ENCODE peak calls at places on chromosomes 13 and 19, in eight cellular contexts. K, X, O, M, Z, L, A and U are unnamed samples. For H3K4me1 and H3K27me3, the result is how much of the 10 kb centered on the place peaks cover.

GRCh38 chr19:51364200-51365106 is 1.7 kb downstream of the ETFB start:
- DNase-seq in K (no peak), X (no peak), O (no peak), M (no peak), Z (no peak), L (no peak), A (no peak), U (no peak)

GRCh38 chr19:54207908-54208783 is 7.5 kb downstream of the RPS9 start:
- DNase-seq in K (peak), X (peak), O (peak), M (peak), Z (no peak), L (no peak), A (no peak), U (no peak)

GRCh38 chr13:109333893-109334651 is 452.3 kb downstream of the IRS2 start:
- DNase-seq in K (no peak), X (no peak), O (no peak), M (no peak), Z (no peak), L (no peak), A (no peak), U (no peak)

GRCh38 chr13:80132741-80133601 is 208.0 kb downstream of the SPRY2 start:
- DNase-seq in K (peak), X (peak), O (peak), M (peak), Z (no peak), L (no peak), A (peak), U (peak)

GRCh38 chr19:10356431-10356830 is 17.0 kb upstream of the ICAM3 start:
- DNase-seq in K (no peak), X (no peak), O (no peak), M (no peak), Z (no peak), L (no peak), A (no peak), U (no peak)

GRCh38 chr13:38463047-38463446 is 113.4 kb downstream of the UFM1 start:
- DNase-seq in K (no peak), X (no peak), O (no peak), M (no peak), Z (no peak), L (no peak), A (no peak), U (no peak)

GRCh38 chr13:33227927-33228644 is 57.5 kb downstream of the STARD13 start:
- DNase-seq in K (no peak), X (no peak), O (no peak), M (no peak), Z (no peak), L (no peak), A (no peak), U (no peak)

GRCh38 chr13:114107686-114108081 is 24.7 kb downstream of the RASA3 start:
- DNase-seq in K (no peak), X (peak), O (peak), M (peak), Z (no peak), L (peak), A (no peak), U (peak)

GRCh38 chr19:46689358-46689757 is 27.6 kb downstream of the PRKD2 start:
- DNase-seq in K (no peak), X (no peak), O (no peak), M (no peak), Z (no peak), L (no peak), A (no peak), U (no peak)

GRCh38 chr13:85772379-85772778 is 26.8 kb downstream of the SLITRK6 start:
- DNase-seq in K (no peak), X (no peak), O (peak), M (no peak), Z (no peak), L (no peak), A (no peak), U (no peak)

GRCh38 chr13:50208826-50209335 is 193.6 kb downstream of the KCNRG start:
- DNase-seq in K (no peak), X (peak), O (peak), M (peak), Z (no peak), L (peak), A (peak), U (peak)

GRCh38 chr13:46687810-46688209 is 109.2 kb downstream of the ESD start:
- DNase-seq in K (peak), X (no peak), O (peak), M (no peak), Z (peak), L (no peak), A (no peak), U (peak)

GRCh38 chr13:112933649-112934048 is 35.4 kb upstream of the MCF2L start:
- DNase-seq in K (no peak), X (no peak), O (no peak), M (no peak), Z (no peak), L (no peak), A (no peak), U (no peak)

GRCh38 chr19:6048808-6049405 is 61.4 kb downstream of the RFX2 start:
- DNase-seq in K (peak), X (peak), O (peak), M (peak), Z (no peak), L (peak), A (peak), U (peak)

GRCh38 chr19:397941-398706 is 10.8 kb downstream of the C2CD4C start:
- DNase-seq in K (no peak), X (no peak), O (no peak), M (no peak), Z (no peak), L (no peak), A (no peak), U (no peak)

GRCh38 chr13:85798999-85799646 is at the start of gene SLITRK6:
- DNase-seq in K (peak), X (no peak), O (peak), M (no peak), Z (peak), L (no peak), A (peak), U (peak)

GRCh38 chr13:43981091-43981490 is 101.4 kb downstream of the LACC1 start:
- DNase-seq in K (peak), X (no peak), O (no peak), M (no peak), Z (no peak), L (no peak), A (peak), U (no peak)

GRCh38 chr19:29528350-29528945 is 2.7 kb downstream of the VSTM2B start:
- DNase-seq in K (no peak), X (no peak), O (peak), M (peak), Z (peak), L (no peak), A (peak), U (no peak)

GRCh38 chr19:8252922-8253589 is 43.9 kb downstream of the CERS4 start:
- DNase-seq in K (peak), X (peak), O (peak), M (peak), Z (no peak), L (peak), A (peak), U (peak)

GRCh38 chr13:104937881-104938280 is 1597.6 kb downstream of the EFNB2 start:
- DNase-seq in K (no peak), X (no peak), O (no peak), M (no peak), Z (no peak), L (no peak), A (no peak), U (peak)

GRCh38 chr19:37977992-37978391 is 71.0 kb downstream of the SIPA1L3 start:
- DNase-seq in K (no peak), X (no peak), O (peak), M (no peak), Z (no peak), L (peak), A (peak), U (no peak)

GRCh38 chr19:18086590-18087138 is at the start of gene IL12RB1:
- DNase-seq in K (no peak), X (peak), O (no peak), M (peak), Z (no peak), L (no peak), A (no peak), U (no peak)

DNA sequence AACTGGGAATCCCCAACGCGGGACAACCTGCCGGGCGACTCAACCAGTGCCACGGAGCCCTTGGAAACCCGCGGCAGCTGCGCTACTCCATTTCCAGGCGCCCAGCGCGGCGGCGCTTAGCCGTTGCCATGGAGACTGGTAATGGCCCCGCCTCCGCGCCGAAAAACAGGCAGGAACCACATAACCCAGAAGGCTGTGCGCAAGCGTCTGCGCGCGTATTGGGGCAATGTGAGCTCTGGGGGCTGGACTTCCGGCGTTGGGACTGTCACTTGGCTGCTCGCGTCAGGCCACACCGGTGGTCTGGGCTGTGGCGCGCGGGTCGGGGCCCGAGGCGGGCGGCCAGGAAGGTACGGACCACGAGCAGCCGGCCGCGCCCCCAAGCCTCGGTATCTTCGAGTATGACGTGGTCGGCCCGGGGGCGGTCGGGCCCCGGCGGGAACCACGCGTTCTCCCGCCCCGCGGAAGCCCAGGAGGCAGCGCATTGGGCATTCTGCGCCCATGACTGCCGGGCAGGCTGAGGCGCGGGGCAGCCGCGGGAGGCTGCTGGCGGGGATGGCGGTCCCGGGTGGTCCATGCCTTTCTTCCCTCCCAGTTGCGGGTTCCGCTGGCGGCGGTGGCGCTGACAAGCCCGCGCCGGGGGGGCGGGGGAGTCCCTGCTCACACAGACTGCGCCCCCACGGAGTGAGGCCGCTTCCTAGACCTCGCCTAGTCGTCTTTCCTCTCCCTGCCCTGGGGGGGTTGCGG is at the start of gene ZNF324B:
- DNase-seq in K (peak), X (peak), O (peak), M (peak), Z (peak), L (peak), A (peak), U (peak)
- H3K4me3 ChIP-seq in K (peak), X (peak), O (peak), M (peak), Z (peak), L (peak), A (peak), U (peak)

DNA sequence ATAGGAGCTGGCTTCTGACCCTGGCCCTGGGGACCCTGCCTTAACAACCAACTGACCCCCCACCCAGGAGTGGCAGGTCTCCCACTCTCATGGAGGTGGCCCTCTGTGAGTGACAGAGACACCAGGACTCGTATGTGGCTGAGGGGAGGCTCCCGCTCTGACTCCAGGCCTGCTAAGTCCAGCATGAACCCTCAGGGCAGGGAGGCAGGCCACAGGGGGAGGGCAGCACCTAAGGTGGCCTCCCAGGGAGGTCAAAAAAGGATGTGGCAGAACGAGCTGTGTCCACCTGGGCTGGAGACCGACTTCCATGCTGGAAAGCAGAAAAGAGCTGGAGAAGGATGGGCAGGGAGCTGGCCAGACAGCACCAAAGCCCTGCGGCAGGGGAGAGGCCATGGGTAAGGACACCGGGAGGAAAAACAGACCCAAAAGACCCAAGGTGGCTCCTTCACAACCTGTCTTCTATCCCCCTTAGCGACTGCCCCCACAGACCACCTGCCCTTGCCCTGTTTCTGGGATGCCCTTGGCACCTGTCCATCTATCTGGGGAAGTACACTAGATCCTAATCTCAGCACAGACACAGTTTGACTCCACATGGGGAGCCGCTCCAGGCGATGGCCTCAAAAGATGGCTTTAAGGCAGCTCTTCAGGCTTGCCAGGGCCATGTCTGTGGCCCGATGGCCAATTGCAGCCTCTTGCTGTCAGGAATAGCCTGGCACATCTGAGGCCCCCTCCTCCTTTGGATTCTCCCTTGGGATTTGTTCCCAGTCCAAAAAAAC is 10.5 kb upstream of the SLC35E1 start:
- DNase-seq in K (no peak), X (no peak), O (no peak), M (no peak), Z (no peak), L (no peak), A (no peak), U (no peak)
- H3K4me1 ChIP-seq in K (under half), X (half or more), O (under half), M (under half), Z (half or more), L (under half), A (under half), U (under half)

GRCh38 chr19:16199275-16199932 is 1.7 kb downstream of the AP1M1 start:
- DNase-seq in K (no peak), X (peak), O (no peak), M (no peak), Z (no peak), L (no peak), A (no peak), U (no peak)
- H3K27me3 ChIP-seq in K (under half), X (under half), O (under half), M (under half), Z (under half), L (under half), A (under half), U (under half)

DNA sequence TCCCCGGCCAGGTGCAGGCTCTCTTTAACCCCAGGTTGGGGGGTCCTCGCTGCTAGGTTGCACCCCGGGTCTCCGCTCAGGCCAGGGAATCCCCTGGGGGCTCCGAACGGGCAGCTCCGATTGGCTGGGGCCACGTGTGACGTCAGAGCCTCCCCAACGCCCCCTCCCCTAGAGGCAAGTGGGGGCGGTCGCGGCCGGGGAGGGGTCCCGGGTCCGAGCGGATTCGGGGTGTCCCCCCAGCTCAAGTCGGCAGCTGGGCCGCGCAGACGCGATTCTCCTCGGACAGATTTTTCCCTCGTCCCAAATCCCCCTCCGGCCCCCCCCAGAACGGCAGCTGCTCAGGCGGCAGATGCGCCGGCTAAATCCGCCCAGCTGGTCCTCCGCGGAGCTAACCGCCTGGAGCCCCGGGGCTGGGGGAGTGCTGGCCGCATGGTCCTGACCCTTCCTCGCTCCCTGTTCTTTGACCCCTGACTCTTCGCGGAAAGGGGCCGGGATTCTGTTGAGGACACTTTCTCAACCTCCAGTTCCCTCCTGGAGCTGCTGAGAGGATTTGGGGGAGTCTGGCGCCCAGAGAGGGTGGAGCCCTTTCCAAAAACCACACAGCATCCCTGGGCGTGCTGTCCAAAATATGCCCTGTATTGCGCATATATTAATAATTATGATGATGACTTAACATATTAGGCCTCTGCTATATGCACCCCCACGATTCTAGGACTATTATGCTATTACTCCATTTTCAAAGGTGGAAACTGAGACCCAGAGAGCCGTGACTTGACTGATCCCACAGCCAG is 25.4 kb upstream of the SEMA6B start:
- DNase-seq in K (no peak), X (no peak), O (no peak), M (no peak), Z (no peak), L (no peak), A (peak), U (peak)
- H3K4me3 ChIP-seq in K (peak), X (peak), O (no peak), M (no peak), Z (peak), L (peak), A (peak), U (peak)

GRCh38 chr19:2039082-2039958 is 11.7 kb downstream of the MKNK2 start:
- DNase-seq in K (no peak), X (no peak), O (no peak), M (no peak), Z (no peak), L (no peak), A (no peak), U (no peak)

GRCh38 chr19:2038284-2039081 is 12.6 kb downstream of the MKNK2 start:
- DNase-seq in K (no peak), X (no peak), O (no peak), M (no peak), Z (no peak), L (no peak), A (no peak), U (no peak)

GRCh38 chr19:2040647-2041435 is 10.2 kb downstream of the MKNK2 start:
- DNase-seq in K (no peak), X (no peak), O (no peak), M (no peak), Z (no peak), L (no peak), A (no peak), U (no peak)

GRCh38 chr19:2041436-2041685 is 9.7 kb downstream of the MKNK2 start:
- DNase-seq in K (no peak), X (no peak), O (no peak), M (no peak), Z (no peak), L (no peak), A (no peak), U (no peak)

DNA sequence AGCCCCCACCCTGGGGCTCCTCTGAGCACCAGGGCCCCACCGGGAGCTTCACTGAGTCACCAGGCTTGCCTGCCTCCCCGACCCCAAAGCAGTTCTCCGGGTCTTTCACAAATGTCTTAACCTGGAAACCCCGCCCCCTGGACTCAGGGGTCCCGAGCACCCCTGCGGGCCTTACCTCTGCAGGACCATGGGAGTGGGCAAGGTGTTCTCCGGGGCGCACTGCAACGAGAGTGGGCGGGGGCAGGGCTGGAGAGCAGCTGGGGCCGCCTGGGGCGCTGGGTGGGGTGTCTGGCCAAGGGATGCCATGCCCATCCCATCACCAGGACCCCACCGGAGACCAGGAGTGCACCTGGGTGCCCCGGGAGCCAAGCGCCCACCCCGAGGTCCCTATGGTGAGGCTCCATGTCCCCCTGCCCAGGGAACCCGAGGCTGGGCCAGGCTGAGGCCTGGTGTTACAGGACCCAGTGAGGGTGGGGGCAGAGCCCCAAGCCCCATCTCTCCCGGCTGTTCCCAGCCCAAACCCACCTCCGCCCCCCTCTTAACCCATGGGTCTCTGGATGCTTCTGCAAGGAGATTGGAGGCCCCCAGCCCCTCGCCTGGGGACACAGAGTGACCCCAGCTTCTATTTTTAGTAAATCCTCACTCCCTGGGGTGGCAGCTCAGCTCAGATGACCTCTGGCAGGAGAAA is 10.9 kb downstream of the MKNK2 start:
- DNase-seq in K (no peak), X (no peak), O (no peak), M (no peak), Z (no peak), L (no peak), A (no peak), U (no peak)
- H3K4me1 ChIP-seq in K (under half), X (half or more), O (under half), M (under half), Z (under half), L (under half), A (under half), U (under half)